ENCODE peak calls at places on chromosomes 4 and X, in six cellular contexts. O, Z, Y, G, X and U are unnamed samples.

GRCh38 chrX:138026211-138026610 is 460.3 kb downstream of the ZIC3 start:
- DNase-seq in G (no peak), O (peak), Z (no peak), Y (no peak), X (no peak), U (no peak)

GRCh38 chrX:40973619-40974018 is 111.6 kb upstream of the USP9X start:
- DNase-seq in Y (no peak), Z (no peak), G (no peak), X (no peak), O (no peak), U (no peak)

GRCh38 chr4:76716658-76717057 is 181.3 kb downstream of the SOWAHB start:
- DNase-seq in X (no peak), Z (no peak), O (no peak), Y (no peak), G (no peak), U (no peak)

GRCh38 chr4:7301846-7302630 is 109.7 kb downstream of the SORCS2 start:
- DNase-seq in O (no peak), Y (no peak), Z (no peak), G (no peak), X (no peak), U (no peak)

GRCh38 chrX:1484638-1485019 is 31.9 kb upstream of the ASMTL start:
- DNase-seq in G (no peak), Z (no peak), O (no peak), X (no peak), Y (no peak), U (no peak)

GRCh38 chr4:19213388-19213787 is 1038.3 kb upstream of the SLIT2 start:
- DNase-seq in Z (no peak), Y (no peak), G (peak), X (no peak), O (no peak), U (no peak)

GRCh38 chrX:143139681-143140080 is 114.0 kb downstream of the SPANXN4 start:
- DNase-seq in Y (no peak), O (no peak), X (no peak), Z (no peak), G (no peak), U (no peak)

GRCh38 chr4:23921447-23921845 is 31.6 kb upstream of the PPARGC1A start:
- DNase-seq in X (no peak), Z (no peak), Y (no peak), G (no peak), O (no peak), U (no peak)

GRCh38 chrX:65009459-65009858 is 33.2 kb upstream of the ZC4H2 start:
- DNase-seq in O (no peak), G (no peak), Y (no peak), Z (no peak), X (no peak), U (no peak)